ENCODE peak calls at places on chromosomes 4 and X, in ten cellular contexts. One of them, this sample, is unnamed.

GRCh38 chr4:137641554-137641953 is 109.3 kb upstream of the PCDH18 start:
- DNase-seq in CD8-positive, alpha-beta T cell: no peak
- DNase-seq in HepG2: no peak
- DNase-seq in MM.1S: no peak
- DNase-seq in neural progenitor cell: no peak
- DNase-seq in fibroblast of lung: peak; percentile 76
- DNase-seq in kidney epithelial cell: no peak
- DNase-seq in hepatocyte: no peak
- DNase-seq in BE2C: no peak
- DNase-seq in upper lobe of right lung: no peak
- DNase-seq in this sample: peak; percentile 43

GRCh38 chr4:23934915-23935314 is 45.1 kb upstream of the PPARGC1A start:
- DNase-seq in CD8-positive, alpha-beta T cell: no peak
- DNase-seq in HepG2: no peak
- DNase-seq in MM.1S: no peak
- DNase-seq in neural progenitor cell: no peak
- DNase-seq in fibroblast of lung: peak; percentile 98
- DNase-seq in kidney epithelial cell: peak; percentile 82
- DNase-seq in hepatocyte: peak; percentile 19
- DNase-seq in BE2C: no peak
- DNase-seq in upper lobe of right lung: peak; percentile 71
- DNase-seq in this sample: peak; percentile 98

GRCh38 chrX:11064851-11065600 is 46.1 kb upstream of the HCCS start:
- DNase-seq in CD8-positive, alpha-beta T cell: no peak
- DNase-seq in HepG2: no peak
- DNase-seq in MM.1S: no peak
- DNase-seq in neural progenitor cell: no peak
- DNase-seq in fibroblast of lung: peak; percentile 55
- DNase-seq in kidney epithelial cell: peak; percentile 7
- DNase-seq in hepatocyte: no peak
- DNase-seq in BE2C: no peak
- DNase-seq in upper lobe of right lung: no peak
- DNase-seq in this sample: no peak

GRCh38 chr4:99091174-99091573 is 2.6 kb upstream of the ADH5 start:
- DNase-seq in CD8-positive, alpha-beta T cell: no peak
- DNase-seq in HepG2: no peak
- DNase-seq in MM.1S: no peak
- DNase-seq in neural progenitor cell: no peak
- DNase-seq in fibroblast of lung: no peak
- DNase-seq in kidney epithelial cell: no peak
- DNase-seq in hepatocyte: no peak
- DNase-seq in BE2C: no peak
- DNase-seq in upper lobe of right lung: no peak
- DNase-seq in this sample: no peak

GRCh38 chr4:5051210-5051691 is at the start of gene STK32B:
- DNase-seq in CD8-positive, alpha-beta T cell: no peak
- DNase-seq in HepG2: no peak
- DNase-seq in MM.1S: peak; percentile 55
- DNase-seq in neural progenitor cell: peak; percentile 88
- DNase-seq in fibroblast of lung: peak; percentile 60
- DNase-seq in kidney epithelial cell: no peak
- DNase-seq in hepatocyte: peak; percentile 76
- DNase-seq in BE2C: peak; percentile 51
- DNase-seq in upper lobe of right lung: peak; percentile 81
- DNase-seq in this sample: peak; percentile 26

GRCh38 chr4:70632028-70632427 is 3.5 kb downstream of the ENAM start:
- DNase-seq in CD8-positive, alpha-beta T cell: no peak
- DNase-seq in HepG2: no peak
- DNase-seq in MM.1S: no peak
- DNase-seq in neural progenitor cell: no peak
- DNase-seq in fibroblast of lung: peak; percentile 39
- DNase-seq in kidney epithelial cell: peak; percentile 34
- DNase-seq in hepatocyte: no peak
- DNase-seq in BE2C: no peak
- DNase-seq in upper lobe of right lung: no peak
- DNase-seq in this sample: no peak

GRCh38 chr4:141391293-141391692 is 170.6 kb downstream of the ZNF330 start:
- DNase-seq in CD8-positive, alpha-beta T cell: no peak
- DNase-seq in HepG2: no peak
- DNase-seq in MM.1S: no peak
- DNase-seq in neural progenitor cell: no peak
- DNase-seq in fibroblast of lung: peak; percentile 31
- DNase-seq in kidney epithelial cell: no peak
- DNase-seq in hepatocyte: no peak
- DNase-seq in BE2C: no peak
- DNase-seq in upper lobe of right lung: no peak
- DNase-seq in this sample: no peak

GRCh38 chr4:94452476-94453300 is 946 bp downstream of the PDLIM5 start:
- DNase-seq in CD8-positive, alpha-beta T cell: no peak
- DNase-seq in HepG2: peak; percentile 81
- DNase-seq in MM.1S: peak; percentile 14
- DNase-seq in neural progenitor cell: peak; percentile 82
- DNase-seq in fibroblast of lung: peak; percentile 90
- DNase-seq in kidney epithelial cell: peak; percentile 70
- DNase-seq in hepatocyte: peak; percentile 75
- DNase-seq in BE2C: peak; percentile 64
- DNase-seq in upper lobe of right lung: peak; percentile 87
- DNase-seq in this sample: peak; percentile 93

GRCh38 chr4:169012049-169012448 is 2.0 kb upstream of the CBR4 start:
- DNase-seq in CD8-positive, alpha-beta T cell: no peak
- DNase-seq in HepG2: no peak
- DNase-seq in MM.1S: no peak
- DNase-seq in neural progenitor cell: no peak
- DNase-seq in fibroblast of lung: no peak
- DNase-seq in kidney epithelial cell: no peak
- DNase-seq in hepatocyte: no peak
- DNase-seq in BE2C: no peak
- DNase-seq in upper lobe of right lung: no peak
- DNase-seq in this sample: no peak

GRCh38 chr4:169008478-169008877 is 1.6 kb downstream of the CBR4 start:
- DNase-seq in CD8-positive, alpha-beta T cell: no peak
- DNase-seq in HepG2: no peak
- DNase-seq in MM.1S: no peak
- DNase-seq in neural progenitor cell: peak; percentile 37
- DNase-seq in fibroblast of lung: no peak
- DNase-seq in kidney epithelial cell: no peak
- DNase-seq in hepatocyte: no peak
- DNase-seq in BE2C: no peak
- DNase-seq in upper lobe of right lung: no peak
- DNase-seq in this sample: no peak

GRCh38 chr4:169013396-169013795 is 3.3 kb upstream of the CBR4 start:
- DNase-seq in CD8-positive, alpha-beta T cell: no peak
- DNase-seq in HepG2: no peak
- DNase-seq in MM.1S: no peak
- DNase-seq in neural progenitor cell: no peak
- DNase-seq in fibroblast of lung: no peak
- DNase-seq in kidney epithelial cell: no peak
- DNase-seq in hepatocyte: no peak
- DNase-seq in BE2C: peak; percentile 27
- DNase-seq in upper lobe of right lung: no peak
- DNase-seq in this sample: no peak

GRCh38 chr4:169010125-169011023 is at the start of gene CBR4:
- DNase-seq in CD8-positive, alpha-beta T cell: peak; percentile 89
- DNase-seq in HepG2: peak; percentile 97
- DNase-seq in MM.1S: peak; percentile 99
- DNase-seq in neural progenitor cell: peak; percentile 99
- DNase-seq in fibroblast of lung: peak; percentile 99
- DNase-seq in kidney epithelial cell: peak; percentile 96
- DNase-seq in hepatocyte: peak; percentile 98
- DNase-seq in BE2C: peak; percentile 98
- DNase-seq in upper lobe of right lung: peak; percentile 99
- DNase-seq in this sample: peak; percentile 97

GRCh38 chr4:169009281-169010124 is 552 bp downstream of the CBR4 start:
- DNase-seq in CD8-positive, alpha-beta T cell: peak; percentile 33
- DNase-seq in HepG2: peak; percentile 63
- DNase-seq in MM.1S: peak; percentile 66
- DNase-seq in neural progenitor cell: peak; percentile 82
- DNase-seq in fibroblast of lung: peak; percentile 70
- DNase-seq in kidney epithelial cell: no peak
- DNase-seq in hepatocyte: peak; percentile 73
- DNase-seq in BE2C: peak; percentile 73
- DNase-seq in upper lobe of right lung: peak; percentile 86
- DNase-seq in this sample: peak; percentile 74
- TF ChIP-seq CTCF in CD8-positive, alpha-beta T cell: peak; percentile 53
- TF ChIP-seq CTCF in HepG2: peak; percentile 51
- TF ChIP-seq CTCF in MM.1S: peak; percentile 36
- TF ChIP-seq CTCF in neural progenitor cell: peak; percentile 49
- TF ChIP-seq CTCF in fibroblast of lung: peak; percentile 34
- TF ChIP-seq CTCF in kidney epithelial cell: peak; percentile 29
- TF ChIP-seq CTCF in hepatocyte: peak; percentile 36
- TF ChIP-seq CTCF in BE2C: peak; percentile 33
- TF ChIP-seq CTCF in upper lobe of right lung: no peak
- TF ChIP-seq CTCF in this sample: no peak

DNA sequence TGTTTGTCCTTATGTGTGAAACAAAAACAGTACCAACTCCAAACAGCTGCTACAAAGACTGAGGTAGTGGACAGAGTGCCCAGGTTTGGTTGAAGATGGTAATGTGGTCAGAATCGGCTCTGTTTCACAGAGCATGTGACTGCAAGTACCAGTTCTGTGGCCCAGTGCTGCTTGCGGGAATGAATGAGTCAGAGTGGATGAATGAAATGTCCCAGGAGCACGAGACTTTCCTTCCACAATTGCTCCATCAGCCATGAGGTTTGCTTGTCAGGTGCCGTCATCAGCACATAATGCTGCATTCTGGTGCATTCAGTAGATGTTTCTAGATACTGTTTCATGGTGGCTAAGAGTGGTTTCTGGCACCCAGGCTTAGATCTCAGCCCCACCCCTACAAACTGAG is 84.2 kb downstream of the GPR143 start:
- DNase-seq in CD8-positive, alpha-beta T cell: no peak
- DNase-seq in HepG2: no peak
- DNase-seq in MM.1S: no peak
- DNase-seq in neural progenitor cell: no peak
- DNase-seq in fibroblast of lung: peak; percentile 68
- DNase-seq in kidney epithelial cell: no peak
- DNase-seq in hepatocyte: no peak
- DNase-seq in BE2C: no peak
- DNase-seq in upper lobe of right lung: no peak
- DNase-seq in this sample: no peak
- H3K36me3 ChIP-seq in CD8-positive, alpha-beta T cell: no peaks in the 10 kb centered on the region
- H3K36me3 ChIP-seq in HepG2: peaks cover 4% of the 10 kb centered on the region
- H3K36me3 ChIP-seq in MM.1S: no peaks in the 10 kb centered on the region
- H3K36me3 ChIP-seq in neural progenitor cell: no peaks in the 10 kb centered on the region
- H3K36me3 ChIP-seq in fibroblast of lung: no peaks in the 10 kb centered on the region
- H3K36me3 ChIP-seq in kidney epithelial cell: peaks cover 2% of the 10 kb centered on the region
- H3K36me3 ChIP-seq in hepatocyte: no peaks in the 10 kb centered on the region
- H3K36me3 ChIP-seq in BE2C: no peaks in the 10 kb centered on the region
- H3K36me3 ChIP-seq in upper lobe of right lung: no peaks in the 10 kb centered on the region
- H3K36me3 ChIP-seq in this sample: no peaks in the 10 kb centered on the region

DNA sequence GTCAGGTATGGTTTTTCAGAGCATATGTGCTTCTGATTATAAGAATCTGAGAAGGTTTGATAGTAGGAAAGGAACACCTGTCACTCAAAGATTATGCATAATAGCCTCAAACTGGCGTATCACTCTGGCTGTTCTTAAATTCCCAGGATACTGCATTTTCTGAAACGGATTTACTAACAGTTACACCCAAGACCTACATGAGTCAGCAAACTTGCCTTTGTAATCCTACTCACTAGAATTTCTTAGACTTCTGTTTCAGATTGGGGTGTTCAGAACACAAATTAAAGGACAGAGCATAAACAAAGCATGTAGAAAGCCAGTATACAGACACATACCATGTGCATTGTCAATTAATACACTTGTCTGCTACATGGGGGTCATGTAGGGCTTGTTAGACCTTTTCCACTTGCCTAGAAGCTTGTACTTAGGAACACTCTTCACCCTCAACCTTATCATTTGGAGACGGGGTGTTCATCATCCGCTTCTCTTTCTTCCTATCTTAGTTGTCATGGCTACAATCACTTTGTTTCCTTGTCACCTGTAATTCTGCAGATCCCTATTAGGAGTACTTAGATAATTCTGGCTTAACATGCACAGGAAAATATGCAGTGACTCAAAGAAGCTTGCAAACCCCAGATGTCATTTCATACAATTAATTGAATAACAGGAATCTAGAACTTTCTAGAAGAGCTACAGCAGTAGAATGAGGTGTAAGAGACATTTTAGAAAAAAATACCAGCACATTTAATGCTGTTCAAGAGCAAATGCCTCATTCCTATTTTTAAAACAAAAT is 593.0 kb upstream of the TENM3 start:
- DNase-seq in CD8-positive, alpha-beta T cell: no peak
- DNase-seq in HepG2: no peak
- DNase-seq in MM.1S: no peak
- DNase-seq in neural progenitor cell: no peak
- DNase-seq in fibroblast of lung: peak; percentile 42
- DNase-seq in kidney epithelial cell: no peak
- DNase-seq in hepatocyte: no peak
- DNase-seq in BE2C: no peak
- DNase-seq in upper lobe of right lung: no peak
- DNase-seq in this sample: no peak
- TF ChIP-seq CTCF in CD8-positive, alpha-beta T cell: no peak
- TF ChIP-seq CTCF in HepG2: no peak
- TF ChIP-seq CTCF in MM.1S: no peak
- TF ChIP-seq CTCF in neural progenitor cell: no peak
- TF ChIP-seq CTCF in fibroblast of lung: no peak
- TF ChIP-seq CTCF in kidney epithelial cell: no peak
- TF ChIP-seq CTCF in hepatocyte: no peak
- TF ChIP-seq CTCF in BE2C: no peak
- TF ChIP-seq CTCF in upper lobe of right lung: no peak
- TF ChIP-seq CTCF in this sample: no peak

GRCh38 chr4:752196-752861 is 46.7 kb downstream of the PCGF3 start:
- DNase-seq in CD8-positive, alpha-beta T cell: no peak
- DNase-seq in HepG2: no peak
- DNase-seq in MM.1S: no peak
- DNase-seq in neural progenitor cell: no peak
- DNase-seq in fibroblast of lung: no peak
- DNase-seq in kidney epithelial cell: no peak
- DNase-seq in hepatocyte: no peak
- DNase-seq in BE2C: no peak
- DNase-seq in upper lobe of right lung: no peak
- DNase-seq in this sample: no peak

GRCh38 chr4:754221-755120 is 48.8 kb downstream of the PCGF3 start:
- DNase-seq in CD8-positive, alpha-beta T cell: no peak
- DNase-seq in HepG2: no peak
- DNase-seq in MM.1S: no peak
- DNase-seq in neural progenitor cell: no peak
- DNase-seq in fibroblast of lung: no peak
- DNase-seq in kidney epithelial cell: no peak
- DNase-seq in hepatocyte: no peak
- DNase-seq in BE2C: no peak
- DNase-seq in upper lobe of right lung: no peak
- DNase-seq in this sample: no peak

GRCh38 chr4:748461-748860 is 42.8 kb downstream of the PCGF3 start:
- DNase-seq in CD8-positive, alpha-beta T cell: no peak
- DNase-seq in HepG2: no peak
- DNase-seq in MM.1S: no peak
- DNase-seq in neural progenitor cell: no peak
- DNase-seq in fibroblast of lung: no peak
- DNase-seq in kidney epithelial cell: no peak
- DNase-seq in hepatocyte: no peak
- DNase-seq in BE2C: no peak
- DNase-seq in upper lobe of right lung: no peak
- DNase-seq in this sample: no peak

GRCh38 chr4:749771-750666 is 44.4 kb downstream of the PCGF3 start:
- DNase-seq in CD8-positive, alpha-beta T cell: no peak
- DNase-seq in HepG2: no peak
- DNase-seq in MM.1S: no peak
- DNase-seq in neural progenitor cell: no peak
- DNase-seq in fibroblast of lung: peak; percentile 87
- DNase-seq in kidney epithelial cell: no peak
- DNase-seq in hepatocyte: no peak
- DNase-seq in BE2C: no peak
- DNase-seq in upper lobe of right lung: no peak
- DNase-seq in this sample: peak; percentile 60

GRCh38 chr4:751676-752075 is 46.0 kb downstream of the PCGF3 start:
- DNase-seq in CD8-positive, alpha-beta T cell: no peak
- DNase-seq in HepG2: no peak
- DNase-seq in MM.1S: no peak
- DNase-seq in neural progenitor cell: no peak
- DNase-seq in fibroblast of lung: no peak
- DNase-seq in kidney epithelial cell: no peak
- DNase-seq in hepatocyte: no peak
- DNase-seq in BE2C: peak; percentile 64
- DNase-seq in upper lobe of right lung: no peak
- DNase-seq in this sample: no peak
- H3K36me3 ChIP-seq in CD8-positive, alpha-beta T cell: peaks cover 8% of the 10 kb centered on the region
- H3K36me3 ChIP-seq in HepG2: peaks cover 14% of the 10 kb centered on the region
- H3K36me3 ChIP-seq in MM.1S: no peaks in the 10 kb centered on the region
- H3K36me3 ChIP-seq in neural progenitor cell: no peaks in the 10 kb centered on the region
- H3K36me3 ChIP-seq in fibroblast of lung: peaks cover 17% of the 10 kb centered on the region
- H3K36me3 ChIP-seq in kidney epithelial cell: peaks cover 1% of the 10 kb centered on the region
- H3K36me3 ChIP-seq in hepatocyte: no peaks in the 10 kb centered on the region
- H3K36me3 ChIP-seq in BE2C: peaks cover 38% of the 10 kb centered on the region
- H3K36me3 ChIP-seq in upper lobe of right lung: peaks cover 47% of the 10 kb centered on the region
- H3K36me3 ChIP-seq in this sample: no peaks in the 10 kb centered on the region